ENCODE peak calls at places on chromosomes 6 and 20, in six cellular contexts. S is dorsolateral prefrontal cortex, F is PC-9, R is HL-60, V is AG10803, G is HCT116. P is an unnamed sample.

GRCh38 chr20:3935295-3935955 is 46.2 kb downstream of the PANK2 start:
- DNase-seq in S (peak), F (no peak), R (no peak), V (peak), G (no peak), P (peak)

GRCh38 chr20:52893498-52893897 is 78.7 kb upstream of the TSHZ2 start:
- DNase-seq in S (no peak), F (no peak), R (no peak), V (no peak), G (no peak), P (no peak)

GRCh38 chr20:31835977-31836852 is 9.2 kb downstream of the FOXS1 start:
- DNase-seq in S (peak), F (peak), R (peak), V (peak), G (peak), P (peak)

GRCh38 chr6:169528755-169529154 is 173.1 kb downstream of the WDR27 start:
- DNase-seq in S (no peak), F (no peak), R (no peak), V (peak), G (no peak), P (peak)

GRCh38 chr6:29790626-29791025 is 37.0 kb upstream of the HLA-G start:
- DNase-seq in S (no peak), F (peak), R (no peak), V (no peak), G (peak), P (no peak)

GRCh38 chr6:13635948-13636658 is 21.0 kb downstream of the NOL7 start:
- DNase-seq in S (no peak), F (no peak), R (peak), V (no peak), G (no peak), P (no peak)

GRCh38 chr6:33249732-33250625 is 21.7 kb downstream of the VPS52 start:
- DNase-seq in S (no peak), F (peak), R (no peak), V (peak), G (no peak), P (peak)

GRCh38 chr20:31975874-31976273 is 7.9 kb downstream of the XKR7 start:
- DNase-seq in S (no peak), F (no peak), R (no peak), V (no peak), G (no peak), P (no peak)

GRCh38 chr6:156557269-156557885 is 219.8 kb upstream of the ARID1B start:
- DNase-seq in S (peak), F (no peak), R (no peak), V (peak), G (no peak), P (no peak)

GRCh38 chr6:39792501-39793450 is 600 bp downstream of the DAAM2 start:
- DNase-seq in S (no peak), F (no peak), R (no peak), V (peak), G (no peak), P (peak)

GRCh38 chr6:3290501-3291211 is 31.9 kb downstream of the PSMG4 start:
- DNase-seq in S (peak), F (no peak), R (no peak), V (no peak), G (no peak), P (no peak)

GRCh38 chr6:33908025-33908424 is 104.2 kb upstream of the MLN start:
- DNase-seq in S (no peak), F (no peak), R (no peak), V (no peak), G (no peak), P (peak)

GRCh38 chr6:16544521-16544920 is 216.7 kb downstream of the ATXN1 start:
- DNase-seq in S (no peak), F (no peak), R (no peak), V (no peak), G (no peak), P (no peak)

GRCh38 chr6:32815996-32816395 is 806 bp downstream of the HLA-DOB start:
- DNase-seq in S (no peak), F (no peak), R (no peak), V (no peak), G (no peak), P (no peak)

GRCh38 chr6:38495922-38496635 is 143.7 kb downstream of the BTBD9 start:
- DNase-seq in S (no peak), F (no peak), R (no peak), V (no peak), G (no peak), P (no peak)

GRCh38 chr6:132443206-132443605 is 41.9 kb upstream of the MOXD1 start:
- DNase-seq in S (no peak), F (no peak), R (no peak), V (peak), G (no peak), P (peak)

DNA sequence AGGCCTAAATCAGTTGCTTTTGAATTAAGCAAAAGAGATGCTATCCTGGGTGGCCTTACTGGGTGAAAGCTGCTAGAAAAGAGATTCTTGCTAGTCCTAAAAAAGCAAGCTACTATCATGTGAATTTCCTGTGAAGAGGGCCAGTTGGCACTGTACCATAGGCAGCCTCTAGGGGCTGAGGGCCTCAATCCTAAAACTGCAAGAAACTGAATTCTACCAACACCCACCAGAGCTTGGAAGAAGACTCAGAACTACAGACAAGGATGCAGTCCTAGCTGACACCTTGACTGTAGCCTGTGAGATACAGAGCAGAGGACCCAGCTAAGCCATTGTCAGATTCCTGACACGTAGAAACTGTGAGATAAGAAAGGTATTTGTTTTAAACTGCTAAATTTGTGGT is 24.5 kb downstream of the CLIC5 start:
- DNase-seq in S (no peak), F (no peak), R (no peak), V (no peak), G (no peak), P (no peak)
- TF ChIP-seq CTCF in S (no peak), F (no peak), R (no peak), V (no peak), G (no peak), P (peak)

DNA sequence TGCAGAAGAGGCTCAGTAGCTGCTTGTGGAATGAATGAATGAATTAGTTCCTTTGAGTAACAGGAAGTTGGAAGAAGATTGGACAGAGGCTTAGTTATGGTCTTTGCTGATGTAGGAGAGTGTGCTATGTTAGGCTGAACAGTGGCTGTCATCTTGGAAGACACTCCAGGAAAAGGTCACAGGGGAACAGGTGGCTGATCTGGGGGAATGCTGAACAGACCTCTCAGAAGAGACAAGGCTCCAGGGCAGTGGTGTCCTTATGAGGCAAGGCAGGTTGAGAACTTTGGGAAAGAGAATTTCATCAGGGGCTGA is 62.3 kb downstream of the UTRN start:
- DNase-seq in S (no peak), F (no peak), R (no peak), V (no peak), G (no peak), P (no peak)
- H3K4me3 ChIP-seq in S (no peak), F (no peak), R (no peak), V (no peak), G (peak), P (no peak)

GRCh38 chr6:109782401-109783046 is 91.4 kb downstream of the FIG4 start:
- DNase-seq in S (no peak), F (no peak), R (no peak), V (no peak), G (no peak), P (peak)

GRCh38 chr6:109788687-109789086 is 97.6 kb downstream of the FIG4 start:
- DNase-seq in S (no peak), F (no peak), R (no peak), V (peak), G (no peak), P (no peak)

GRCh38 chr6:109781001-109781400 is 89.9 kb downstream of the FIG4 start:
- DNase-seq in S (no peak), F (no peak), R (no peak), V (no peak), G (no peak), P (peak)

GRCh38 chr6:109787312-109787711 is 96.2 kb downstream of the FIG4 start:
- DNase-seq in S (no peak), F (no peak), R (no peak), V (no peak), G (no peak), P (no peak)

DNA sequence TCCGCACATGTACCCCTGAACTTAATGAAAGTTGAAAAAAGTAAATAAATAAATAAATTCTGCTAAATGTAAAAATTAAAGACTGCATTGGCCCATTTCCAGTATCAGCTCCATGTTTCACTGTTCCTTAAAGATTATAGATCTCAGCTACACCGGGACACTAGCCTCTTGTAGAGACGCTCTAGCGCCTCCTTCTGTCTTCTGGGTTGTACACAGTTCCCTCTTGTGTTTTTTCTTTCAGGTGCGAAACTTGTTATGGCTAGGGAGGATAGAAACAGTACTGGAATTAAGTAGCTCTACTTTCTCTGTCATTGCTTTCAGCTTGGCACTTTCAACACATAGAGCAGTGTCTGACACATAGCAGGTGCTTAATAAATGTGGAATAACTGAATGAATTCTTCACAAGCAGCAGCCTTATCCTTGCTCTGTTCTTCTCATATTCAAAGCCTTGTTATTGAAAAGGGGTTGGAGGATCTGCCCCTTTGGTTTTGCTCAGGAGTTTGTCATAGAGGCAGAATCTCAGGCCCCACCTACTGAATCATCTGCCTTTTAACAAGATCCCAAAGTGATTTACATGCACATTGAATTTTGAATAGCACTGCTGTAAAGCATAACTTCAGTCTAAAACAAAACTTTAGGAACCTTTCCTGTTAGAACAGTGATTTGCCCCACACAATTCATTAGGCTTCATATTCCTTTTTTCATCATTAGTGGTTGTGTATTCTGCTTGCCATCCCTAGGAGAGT is 92.3 kb downstream of the FIG4 start:
- DNase-seq in S (no peak), F (no peak), R (no peak), V (no peak), G (no peak), P (no peak)
- TF ChIP-seq CTCF in S (no peak), F (peak), R (no peak), V (peak), G (no peak), P (peak)

GRCh38 chr20:33846291-33846916 is 35.3 kb downstream of the CHMP4B start:
- DNase-seq in S (no peak), F (no peak), R (no peak), V (peak), G (no peak), P (peak)
- H3K4me3 ChIP-seq in S (no peak), F (no peak), R (no peak), V (no peak), G (no peak), P (no peak)

P was measured in fibroblast of villous mesenchyme.